ENCODE peak calls at places on chromosomes 16 and 17, in ten cellular contexts. I is heart left ventricle, U is psoas muscle, P is A673, X is HepG2, C is brain microvascular endothelial cell, B is PC-3, Z is adrenal gland, M is left ventricle myocardium inferior, A is colonic mucosa. Q is an unnamed sample.

GRCh38 chr16:86597880-86598606 is 19.7 kb downstream of the FOXL1 start:
- DNase-seq in I (no peak), U (no peak), P (peak; percentile 37), X (no peak), C (no peak), B (no peak), Z (no peak), M (no peak), A (no peak), Q (no peak)

GRCh38 chr17:13550291-13550690 is 51.4 kb downstream of the HS3ST3A1 start:
- DNase-seq in I (no peak), U (no peak), P (no peak), X (no peak), C (no peak), B (peak; percentile 42), Z (no peak), M (no peak), A (no peak), Q (no peak)

GRCh38 chr16:29675811-29676643 is 3.0 kb upstream of the QPRT start:
- DNase-seq in I (no peak), U (no peak), P (peak; percentile 52), X (peak; percentile 60), C (peak; percentile 24), B (peak; percentile 31), Z (peak; percentile 9), M (no peak), A (no peak), Q (peak; percentile 28)

GRCh38 chr16:88461291-88462269 is 8.5 kb downstream of the ZFPM1 start:
- DNase-seq in I (no peak), U (no peak), P (peak; percentile 71), X (no peak), C (no peak), B (no peak), Z (peak; percentile 49), M (no peak), A (no peak), Q (no peak)

GRCh38 chr16:11609474-11610120 is 22.9 kb upstream of the LITAF start:
- DNase-seq in I (no peak), U (no peak), P (no peak), X (no peak), C (no peak), B (no peak), Z (no peak), M (no peak), A (no peak), Q (no peak)

GRCh38 chr16:61677776-61678175 is 358.5 kb downstream of the CDH8 start:
- DNase-seq in I (no peak), U (no peak), P (no peak), X (no peak), C (no peak), B (no peak), Z (no peak), M (no peak), A (no peak), Q (no peak)

GRCh38 chr16:15055141-15056053 is 477 bp downstream of the NTAN1 start:
- DNase-seq in I (peak; percentile 68), U (peak; percentile 82), P (no peak), X (peak; percentile 34), C (no peak), B (peak; percentile 9), Z (peak; percentile 52), M (no peak), A (peak; percentile 60), Q (peak; percentile 14)

GRCh38 chr17:7548585-7549400 is at the start of gene TNFSF12:
- DNase-seq in I (peak; percentile 85), U (peak; percentile 83), P (no peak), X (no peak), C (no peak), B (peak; percentile 31), Z (peak; percentile 65), M (peak; percentile 79), A (peak; percentile 73), Q (no peak)

DNA sequence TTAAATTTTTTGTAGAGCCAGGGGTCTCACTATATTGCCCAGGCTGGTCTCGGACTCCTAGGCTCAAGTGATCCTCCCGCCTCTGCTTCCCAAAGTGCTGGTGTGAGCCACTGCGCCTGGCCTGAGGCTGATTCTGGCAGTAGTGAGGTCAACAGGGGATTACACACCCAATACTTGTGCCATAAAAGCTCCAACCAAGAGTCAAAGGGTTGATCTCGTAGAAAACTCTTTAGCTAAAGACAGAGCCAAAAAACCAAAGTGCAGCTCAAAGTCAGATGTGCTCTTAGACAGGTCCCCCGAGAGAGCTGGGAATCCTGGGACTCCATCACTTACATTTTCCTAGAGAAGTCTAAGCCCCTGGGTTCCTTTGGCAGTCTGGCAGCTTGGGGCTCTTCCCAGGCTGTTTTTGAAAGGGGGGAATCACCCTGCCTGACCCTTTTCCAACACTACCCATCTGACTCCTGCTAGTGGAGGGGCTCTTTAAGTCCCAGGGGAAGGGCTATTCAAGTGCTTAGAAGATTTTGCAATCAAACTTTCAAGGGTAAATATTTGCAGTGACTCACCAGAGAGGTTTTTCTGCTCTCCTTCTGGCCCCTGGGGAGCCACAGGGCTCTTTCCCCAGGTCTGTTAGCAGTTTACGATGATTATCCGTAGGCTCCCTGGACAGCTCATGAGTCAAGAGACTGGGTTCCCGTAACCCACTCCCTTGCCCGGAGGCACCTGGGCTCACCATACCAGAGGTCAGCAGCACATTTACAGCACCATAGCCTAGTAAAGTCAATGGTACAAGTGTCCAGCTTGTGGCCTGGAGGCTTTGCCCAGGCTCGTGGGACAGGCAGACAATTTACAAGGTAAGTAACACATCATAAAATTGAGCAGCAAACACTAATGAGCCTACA is 408.7 kb downstream of the SLC39A11 start:
- DNase-seq in I (no peak), U (peak; percentile 58), P (peak; percentile 72), X (peak; percentile 97), C (peak; percentile 91), B (peak; percentile 100), Z (peak; percentile 31), M (no peak), A (peak; percentile 59), Q (peak; percentile 96)
- H3K27ac ChIP-seq in I (no peak overlapping the region), U (no peak overlapping the region), P (no peak overlapping the region), X (peak overlapping the region; percentile 57), C (peak overlapping the region; percentile 91), B (peak overlapping the region; percentile 97), Z (no peak overlapping the region), M (no peak overlapping the region), A (peak overlapping the region; percentile 48), Q (peak overlapping the region; percentile 91)

GRCh38 chr17:75941442-75941819 is 589 bp upstream of the FBF1 start:
- DNase-seq in I (no peak), U (no peak), P (no peak), X (no peak), C (no peak), B (no peak), Z (no peak), M (no peak), A (no peak), Q (no peak)

GRCh38 chr17:75942473-75942872 is 1.6 kb upstream of the FBF1 start:
- DNase-seq in I (no peak), U (no peak), P (no peak), X (no peak), C (no peak), B (no peak), Z (no peak), M (no peak), A (no peak), Q (no peak)

GRCh38 chr17:75937652-75938051 is 3.2 kb downstream of the FBF1 start:
- DNase-seq in I (no peak), U (no peak), P (no peak), X (no peak), C (no peak), B (no peak), Z (no peak), M (no peak), A (no peak), Q (no peak)

GRCh38 chr17:75945202-75945601 is 4.4 kb upstream of the FBF1 start:
- DNase-seq in I (no peak), U (no peak), P (no peak), X (no peak), C (no peak), B (no peak), Z (no peak), M (no peak), A (no peak), Q (no peak)

GRCh38 chr17:75940727-75941441 is at the start of gene FBF1:
- DNase-seq in I (peak; percentile 94), U (peak; percentile 98), P (peak; percentile 98), X (peak; percentile 93), C (peak; percentile 89), B (peak; percentile 98), Z (peak; percentile 96), M (peak; percentile 94), A (peak; percentile 96), Q (peak; percentile 96)
- TF ChIP-seq CTCF in I (no peak), U (no peak), P (no peak), X (peak; percentile 58), C (peak; percentile 5), B (peak; percentile 24), Z (no peak), M (no peak), A (no peak), Q (no peak)

GRCh38 chr17:19002191-19002590 is 2.4 kb downstream of the FAM83G start:
- DNase-seq in I (no peak), U (no peak), P (no peak), X (no peak), C (no peak), B (no peak), Z (no peak), M (no peak), A (no peak), Q (no peak)
- H3K27ac ChIP-seq in I (no peak overlapping the region), U (no peak overlapping the region), P (no peak overlapping the region), X (no peak overlapping the region), C (no peak overlapping the region), B (no peak overlapping the region), Z (no peak overlapping the region), M (no peak overlapping the region), A (no peak overlapping the region), Q (peak overlapping the region; percentile 97)

GRCh38 chr16:85557976-85558589 is 55.0 kb upstream of the GSE1 start:
- DNase-seq in I (no peak), U (no peak), P (no peak), X (no peak), C (no peak), B (peak; percentile 62), Z (no peak), M (no peak), A (peak; percentile 82), Q (peak; percentile 55)

GRCh38 chr16:85555549-85556455 is 57.3 kb upstream of the GSE1 start:
- DNase-seq in I (peak; percentile 73), U (no peak), P (peak; percentile 42), X (peak; percentile 55), C (peak; percentile 42), B (no peak), Z (peak; percentile 57), M (peak; percentile 54), A (peak; percentile 76), Q (peak; percentile 14)

GRCh38 chr16:85556456-85557082 is 56.6 kb upstream of the GSE1 start:
- DNase-seq in I (peak; percentile 72), U (peak; percentile 67), P (peak; percentile 45), X (no peak), C (no peak), B (peak; percentile 29), Z (peak; percentile 53), M (no peak), A (peak; percentile 71), Q (peak; percentile 71)

GRCh38 chr16:85554791-85555548 is 58.2 kb upstream of the GSE1 start:
- DNase-seq in I (peak; percentile 73), U (peak; percentile 82), P (peak; percentile 78), X (no peak), C (peak; percentile 55), B (peak; percentile 21), Z (peak; percentile 78), M (peak; percentile 64), A (peak; percentile 72), Q (peak; percentile 82)

DNA sequence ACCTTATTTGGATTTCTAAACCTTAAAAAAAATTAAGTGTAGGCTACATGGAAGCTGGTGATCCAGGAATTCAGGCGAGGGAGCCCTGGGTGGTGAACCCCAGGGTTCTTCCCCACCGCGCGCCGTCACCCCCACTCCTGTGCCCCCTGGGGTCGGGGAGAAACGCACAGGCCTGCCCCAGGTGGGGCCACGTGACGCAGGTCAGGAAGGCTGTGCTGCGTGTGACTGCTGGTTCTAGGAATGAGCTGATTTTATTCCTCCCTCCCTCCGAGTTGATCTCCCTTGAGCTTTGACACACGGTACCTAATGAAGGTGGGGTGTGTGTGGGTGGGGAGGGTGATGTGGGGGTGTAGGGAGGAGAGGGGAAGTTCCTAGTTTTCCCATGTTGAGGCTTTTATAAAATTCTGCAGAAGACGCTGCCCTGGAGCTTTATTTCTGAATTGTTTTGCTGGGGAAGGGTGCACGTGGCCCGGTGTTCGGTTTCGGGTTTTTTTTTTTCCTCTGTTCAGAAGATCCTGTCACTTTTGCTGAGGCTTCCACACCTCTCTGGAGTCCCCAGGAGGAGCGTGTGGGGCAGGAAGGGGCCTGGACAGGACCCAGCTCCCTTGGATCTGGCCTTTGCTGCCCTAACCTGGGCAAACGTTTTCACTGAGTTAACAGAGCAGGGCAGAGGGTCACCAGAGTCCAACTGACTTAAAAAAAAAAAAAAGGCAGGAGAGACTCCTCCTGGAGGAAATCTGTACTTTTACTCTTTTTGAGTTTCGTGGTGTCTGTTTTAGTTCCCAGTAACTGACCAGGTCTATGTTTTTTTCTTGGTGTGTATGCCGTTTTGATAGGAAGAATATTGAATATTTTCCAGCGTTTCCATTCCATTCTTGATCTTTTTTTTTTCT is 55.8 kb upstream of the GSE1 start:
- DNase-seq in I (no peak), U (no peak), P (no peak), X (peak; percentile 75), C (no peak), B (peak; percentile 27), Z (no peak), M (no peak), A (peak; percentile 79), Q (peak; percentile 81)
- TF ChIP-seq CTCF in I (no peak), U (no peak), P (peak; percentile 37), X (peak; percentile 47), C (peak; percentile 3), B (peak; percentile 32), Z (no peak), M (no peak), A (no peak), Q (peak; percentile 33)